ENCODE peak calls at places on chromosomes 6 and 20, in four cellular contexts. W is fibroblast of lung, Y is HepG2, T is H9. S is an unnamed sample.

GRCh38 chr20:35146922-35147574 is at the start of gene EDEM2:
- DNase-seq in T (peak; percentile 98), Y (peak; percentile 98), W (peak; percentile 94), S (peak; percentile 98)

GRCh38 chr20:41183831-41184230 is 46.5 kb downstream of the PLCG1 start:
- DNase-seq in T (no peak), Y (no peak), W (no peak), S (no peak)

GRCh38 chr6:34650823-34651222 is 45.7 kb downstream of the ILRUN start:
- DNase-seq in W (no peak), Y (no peak), T (no peak), S (no peak)

GRCh38 chr6:128394171-128394570 is 126.2 kb downstream of the PTPRK start:
- DNase-seq in Y (no peak), W (peak; percentile 30), T (no peak), S (no peak)

GRCh38 chr6:81436990-81437389 is 315.5 kb downstream of the TENT5A start:
- DNase-seq in Y (no peak), T (no peak), W (no peak), S (no peak)

GRCh38 chr6:105981002-105981887 is 104.9 kb upstream of the PRDM1 start:
- DNase-seq in Y (no peak), W (peak; percentile 33), T (peak; percentile 48), S (no peak)

GRCh38 chr20:29873946-29874345 is 1383.5 kb upstream of the DEFB115 start:
- DNase-seq in W (peak; percentile 49), Y (no peak), T (peak; percentile 65), S (peak; percentile 21)

GRCh38 chr6:12450446-12450845 is 160.3 kb downstream of the EDN1 start:
- DNase-seq in T (no peak), Y (no peak), W (no peak), S (no peak)

GRCh38 chr6:148345578-148345977 is 2.9 kb downstream of the SASH1 start:
- DNase-seq in W (no peak), Y (no peak), T (no peak), S (no peak)

GRCh38 chr20:51624157-51624731 is 81.7 kb upstream of the NFATC2 start:
- DNase-seq in W (peak; percentile 57), Y (peak; percentile 59), T (peak; percentile 89), S (peak; percentile 82)

GRCh38 chr6:13146429-13146828 is 181.9 kb downstream of the TBC1D7 start:
- DNase-seq in Y (no peak), T (no peak), W (no peak), S (no peak)

GRCh38 chr6:4914412-4915159 is 89.3 kb downstream of the RPP40 start:
- DNase-seq in W (peak; percentile 64), Y (no peak), T (no peak), S (no peak)

GRCh38 chr20:41275181-41275793 is 42.2 kb downstream of the ZHX3 start:
- DNase-seq in Y (no peak), W (peak; percentile 82), T (no peak), S (no peak)

GRCh38 chr6:98716341-98716740 is 118.0 kb upstream of the POU3F2 start:
- DNase-seq in T (peak; percentile 56), W (no peak), Y (peak; percentile 1), S (peak; percentile 33)

GRCh38 chr6:20751293-20751946 is 217.2 kb downstream of the CDKAL1 start:
- DNase-seq in W (peak; percentile 21), Y (no peak), T (no peak), S (no peak)

DNA sequence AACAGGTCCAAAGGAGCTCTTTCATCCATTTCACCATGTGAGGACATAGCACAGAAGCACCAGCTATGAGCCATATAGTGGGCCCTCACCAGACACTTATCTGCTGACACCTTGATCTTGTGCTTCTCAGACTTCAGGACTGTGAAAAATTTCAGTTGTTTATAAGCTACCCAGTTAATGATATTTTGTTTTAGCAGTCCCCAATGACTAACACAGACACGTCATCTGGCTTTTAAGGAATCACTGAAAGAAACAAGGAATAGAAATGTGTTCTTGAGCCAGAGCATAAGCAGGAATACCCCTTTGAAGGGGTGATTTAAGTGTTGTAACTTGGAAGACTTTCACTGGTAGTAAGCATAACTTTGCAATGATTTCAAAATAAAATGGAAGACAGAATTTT is 214.7 kb upstream of the PTCHD4 start:
- DNase-seq in T (no peak), W (no peak), Y (no peak), S (no peak)
- TF ChIP-seq CTCF in T (no peak), W (no peak), Y (no peak), S (no peak)

GRCh38 chr6:76992553-76992952 is 470.7 kb downstream of the HTR1B start:
- DNase-seq in W (no peak), T (no peak), Y (no peak), S (peak; percentile 3)
- TF ChIP-seq CTCF in W (no peak), T (peak; percentile 29), Y (no peak), S (no peak)

DNA sequence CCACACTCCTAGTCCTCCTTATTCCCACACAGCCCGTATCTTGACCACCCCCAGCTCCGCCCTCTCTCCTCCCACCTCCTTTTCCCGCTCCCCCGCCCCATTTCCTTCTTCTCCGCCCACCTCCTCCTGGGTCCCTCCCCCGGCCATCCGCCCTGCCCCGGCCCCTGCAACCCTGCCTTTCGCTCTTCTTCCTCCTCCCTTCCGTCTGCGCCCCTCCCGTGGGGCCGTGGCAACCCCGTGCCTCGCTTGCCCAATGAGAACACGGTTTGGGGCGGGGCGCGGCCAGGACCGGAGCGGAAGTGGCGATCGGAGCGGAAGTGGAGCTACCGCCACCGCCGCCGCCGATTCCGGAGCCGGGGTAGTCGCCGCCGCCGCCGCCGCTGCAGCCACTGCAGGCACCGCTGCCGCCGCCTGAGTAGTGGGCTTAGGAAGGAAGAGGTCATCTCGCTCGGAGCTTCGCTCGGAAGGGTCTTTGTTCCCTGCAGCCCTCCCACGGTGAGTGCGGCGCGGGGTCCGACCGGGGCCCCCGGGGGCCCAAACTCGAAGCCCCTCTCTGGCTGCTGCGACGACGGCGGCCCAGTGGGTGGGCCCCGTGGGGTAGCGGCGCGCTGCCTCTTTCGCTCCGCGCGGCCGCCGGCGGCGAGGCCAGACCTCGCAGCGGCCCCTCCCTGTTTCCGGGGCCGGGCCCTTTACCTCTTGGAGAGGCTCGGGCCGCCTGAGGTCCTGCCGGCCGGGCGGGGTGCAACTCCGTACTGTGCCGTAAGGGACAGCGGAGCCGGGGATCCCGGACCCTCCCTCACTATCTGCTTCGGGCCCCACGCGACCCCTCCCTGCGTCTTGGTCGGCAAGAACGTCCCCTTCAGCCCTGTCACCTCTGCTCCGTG is at the start of gene YWHAB:
- DNase-seq in T (peak; percentile 99), Y (peak; percentile 98), W (peak; percentile 97), S (peak; percentile 97)
- TF ChIP-seq CTCF in T (peak; percentile 34), Y (peak; percentile 24), W (no peak), S (peak; percentile 38)

GRCh38 chr6:84779380-84779779 is 15.0 kb upstream of the TBX18 start:
- DNase-seq in W (no peak), T (peak; percentile 32), Y (no peak), S (no peak)
- TF ChIP-seq CTCF in W (no peak), T (peak; percentile 33), Y (no peak), S (no peak)

GRCh38 chr6:44075137-44076015 is 51.9 kb downstream of the MRPL14 start:
- DNase-seq in T (no peak), Y (peak; percentile 47), W (no peak), S (no peak)

GRCh38 chr6:44077201-44077946 is 49.9 kb downstream of the MRPL14 start:
- DNase-seq in Y (no peak), W (no peak), T (no peak), S (no peak)

GRCh38 chr6:44078219-44078794 is 48.9 kb downstream of the MRPL14 start:
- DNase-seq in W (no peak), T (no peak), Y (no peak), S (no peak)

GRCh38 chr6:44076016-44076365 is 51.3 kb downstream of the MRPL14 start:
- DNase-seq in W (no peak), T (no peak), Y (no peak), S (no peak)

GRCh38 chr6:44076366-44077200 is 50.7 kb downstream of the MRPL14 start:
- DNase-seq in T (no peak), Y (no peak), W (no peak), S (peak; percentile 25)
- TF ChIP-seq CTCF in T (no peak), Y (peak; percentile 12), W (no peak), S (no peak)

GRCh38 chr6:73134588-73134987 is 90.7 kb downstream of the KHDC1L start:
- DNase-seq in Y (peak; percentile 16), W (peak; percentile 18), T (peak; percentile 94), S (peak; percentile 45)
- TF ChIP-seq CTCF in Y (peak; percentile 62), W (peak; percentile 23), T (peak; percentile 98), S (peak; percentile 59)

S was measured in neural crest cell.